ENCODE peak calls at places on chromosome 19, in eight cellular contexts. N, L, R, M, E, U, C and S are unnamed samples.

GRCh38 chr19:29805026-29805925 is 6.5 kb upstream of the CCNE1 start:
- DNase-seq in R (peak; percentile 41), N (no peak), L (peak; percentile 18), C (peak; percentile 38), E (no peak), U (peak; percentile 32), M (peak; percentile 35), S (peak; percentile 49)

GRCh38 chr19:3606174-3606689 is 443 bp downstream of the TBXA2R start:
- DNase-seq in C (no peak), E (no peak), N (no peak), M (peak; percentile 88), L (peak; percentile 59), R (no peak), U (no peak), S (no peak)

GRCh38 chr19:7888145-7888825 is at the start of gene LRRC8E:
- DNase-seq in N (peak; percentile 76), C (no peak), U (peak; percentile 43), L (peak; percentile 79), R (peak; percentile 54), M (peak; percentile 89), E (no peak), S (peak; percentile 60)

GRCh38 chr19:30464162-30464561 is 92.0 kb downstream of the ZNF536 start:
- DNase-seq in E (no peak), U (no peak), C (no peak), N (no peak), M (no peak), R (no peak), L (no peak), S (no peak)

GRCh38 chr19:33214621-33215020 is 11.0 kb downstream of the SLC7A10 start:
- DNase-seq in N (peak; percentile 63), M (no peak), C (peak; percentile 26), E (no peak), R (peak; percentile 15), L (no peak), U (peak; percentile 13), S (peak; percentile 23)

GRCh38 chr19:35644206-35644986 is 2.9 kb downstream of the ETV2 start:
- DNase-seq in L (peak; percentile 98), C (peak; percentile 94), M (peak; percentile 98), E (peak; percentile 91), N (peak; percentile 97), R (peak; percentile 88), U (peak; percentile 86), S (peak; percentile 90)

GRCh38 chr19:17873661-17874422 is 2.1 kb downstream of the SLC5A5 start:
- DNase-seq in E (no peak), N (peak; percentile 30), L (peak; percentile 63), U (no peak), R (no peak), M (no peak), C (no peak), S (no peak)

GRCh38 chr19:51448011-51448744 is 10.1 kb downstream of the SIGLEC8 start:
- DNase-seq in M (peak; percentile 44), N (no peak), C (no peak), U (no peak), R (no peak), E (no peak), L (no peak), S (no peak)

GRCh38 chr19:18068395-18068794 is 18.3 kb downstream of the IL12RB1 start:
- DNase-seq in N (no peak), L (no peak), U (no peak), M (no peak), E (no peak), C (no peak), R (no peak), S (no peak)

GRCh38 chr19:10692673-10693264 is 8.5 kb upstream of the QTRT1 start:
- DNase-seq in C (no peak), E (no peak), L (no peak), R (no peak), N (no peak), U (no peak), M (no peak), S (no peak)

GRCh38 chr19:39474139-39474620 is 6.5 kb upstream of the TIMM50 start:
- DNase-seq in N (peak; percentile 53), U (peak; percentile 28), R (peak; percentile 19), E (no peak), C (peak; percentile 82), M (no peak), L (peak; percentile 72), S (peak; percentile 31)

GRCh38 chr19:38375748-38376147 is 1.4 kb downstream of the PSMD8 start:
- DNase-seq in R (peak; percentile 57), E (no peak), C (peak; percentile 88), N (no peak), L (no peak), M (peak; percentile 70), U (peak; percentile 41), S (peak; percentile 48)

GRCh38 chr19:38848299-38849146 is 1.3 kb downstream of the HNRNPL start:
- DNase-seq in E (no peak), L (no peak), M (peak; percentile 55), R (no peak), C (no peak), U (no peak), N (no peak), S (no peak)

GRCh38 chr19:16637535-16637934 is 9.5 kb upstream of the MED26 start:
- DNase-seq in C (no peak), E (no peak), L (no peak), M (no peak), R (no peak), U (no peak), N (no peak), S (peak; percentile 31)

GRCh38 chr19:41334793-41335192 is 18.9 kb downstream of the TGFB1 start:
- DNase-seq in N (no peak), U (no peak), C (no peak), E (no peak), R (no peak), L (no peak), M (no peak), S (no peak)

DNA sequence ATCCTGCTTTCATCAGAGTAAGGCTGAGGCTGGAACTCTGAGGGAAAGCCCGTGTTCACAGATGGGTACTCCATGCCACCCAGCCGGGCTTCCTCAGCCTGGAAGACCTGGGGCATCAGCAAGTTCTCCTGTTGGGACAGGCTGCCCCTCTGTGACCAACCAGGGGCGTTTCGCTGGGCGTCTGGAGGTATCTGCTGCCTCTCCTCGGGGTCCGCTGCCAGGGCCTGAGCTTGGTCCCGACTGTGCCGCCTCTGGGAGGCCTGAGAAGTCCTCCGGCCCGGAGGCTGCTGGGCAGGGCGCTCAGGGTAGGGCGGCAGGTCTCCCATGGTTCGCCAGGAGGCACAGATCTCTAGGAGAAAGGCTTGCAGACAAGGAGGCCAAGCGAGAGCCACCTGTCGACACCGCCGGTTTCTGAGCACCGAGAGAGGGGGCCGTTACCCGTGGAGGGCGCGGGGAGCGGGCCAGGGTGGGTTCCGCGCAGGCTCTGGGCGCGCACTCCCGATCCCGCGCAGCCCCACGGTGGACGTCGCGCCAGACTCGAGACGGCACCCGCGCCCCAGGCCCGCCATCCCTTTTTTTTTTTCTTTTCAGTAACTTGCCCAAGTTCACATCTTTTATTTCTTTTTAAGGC is at the start of gene RSPH6A:
- DNase-seq in M (no peak), U (no peak), L (peak; percentile 41), E (no peak), R (no peak), C (no peak), N (no peak), S (no peak)
- H3K4me3 ChIP-seq in M (no peak within 1 kb of the TSS), U (no peak within 1 kb of the TSS), L (peak within 1 kb of the TSS; percentile 40), E (peak within 1 kb of the TSS; percentile 63), R (no peak within 1 kb of the TSS), C (peak within 1 kb of the TSS; percentile 49), N (peak within 1 kb of the TSS; percentile 54), S (no peak within 1 kb of the TSS)

DNA sequence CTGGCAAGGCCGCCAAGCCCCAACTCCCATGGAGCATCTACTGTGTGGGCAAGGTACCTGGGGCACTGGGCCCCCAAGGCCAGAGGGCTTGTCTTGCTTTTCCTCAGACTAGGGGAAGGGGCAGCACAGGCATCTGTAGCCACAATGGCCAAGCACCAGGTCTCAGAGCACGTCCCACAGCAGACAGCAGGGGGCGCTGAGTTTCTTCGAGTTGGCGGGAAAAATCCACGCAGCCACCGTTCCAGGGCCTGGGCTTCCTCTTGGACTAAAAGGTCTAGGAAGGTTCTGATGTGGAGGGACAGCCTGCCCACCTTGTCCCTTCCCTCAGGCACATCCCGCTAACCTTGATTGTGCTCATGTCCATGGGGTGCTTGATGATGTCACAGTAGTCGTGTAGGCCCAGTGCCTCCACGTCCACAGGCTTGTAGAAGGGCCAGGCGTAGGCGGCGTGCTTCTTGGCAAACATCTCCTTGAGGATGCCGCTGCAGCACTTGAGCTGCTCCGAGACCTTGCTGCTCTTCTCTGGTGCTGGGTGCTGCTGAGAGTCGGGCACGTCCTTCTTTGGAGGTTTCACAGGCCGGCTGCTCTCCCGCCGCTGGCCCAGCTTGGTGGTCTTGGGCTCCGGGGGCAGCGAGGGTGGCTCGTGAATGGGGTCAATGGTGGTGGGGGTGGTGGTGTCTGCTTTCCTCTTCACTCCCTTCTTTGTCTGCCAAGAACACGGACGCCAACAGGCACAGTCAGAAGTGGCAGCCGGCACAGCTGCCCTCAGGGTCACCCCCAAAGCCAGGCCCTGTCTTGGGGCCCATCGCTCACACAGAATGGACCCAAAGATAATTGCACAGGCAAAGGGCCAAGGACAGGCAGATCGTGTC is 32.0 kb upstream of the EPHX3 start:
- DNase-seq in N (peak; percentile 78), U (peak; percentile 78), C (peak; percentile 88), L (peak; percentile 80), R (peak; percentile 59), M (peak; percentile 91), E (no peak), S (peak; percentile 74)
- TF ChIP-seq CTCF in N (peak; percentile 84), U (peak; percentile 81), C (peak; percentile 67), L (peak; percentile 77), R (peak; percentile 79), M (peak; percentile 77), E (peak; percentile 78), S (peak; percentile 78)

GRCh38 chr19:437027-437426 is 23.8 kb downstream of the SHC2 start:
- DNase-seq in L (no peak), E (no peak), U (no peak), N (no peak), M (no peak), R (no peak), C (no peak), S (no peak)

GRCh38 chr19:435056-435706 is 25.7 kb downstream of the SHC2 start:
- DNase-seq in L (no peak), U (no peak), C (peak; percentile 74), E (no peak), R (no peak), M (peak; percentile 67), N (no peak), S (no peak)

GRCh38 chr19:438416-438958 is 22.3 kb downstream of the SHC2 start:
- DNase-seq in U (no peak), N (no peak), L (no peak), E (no peak), R (no peak), M (peak; percentile 62), C (no peak), S (no peak)

GRCh38 chr19:435707-436412 is 25.0 kb downstream of the SHC2 start:
- DNase-seq in N (no peak), R (no peak), M (no peak), L (no peak), E (no peak), C (no peak), U (no peak), S (no peak)

GRCh38 chr19:436413-436950 is 24.4 kb downstream of the SHC2 start:
- DNase-seq in U (no peak), E (no peak), C (no peak), N (no peak), M (no peak), L (no peak), R (no peak), S (no peak)
- H3K4me3 ChIP-seq in U (no peak overlapping the region), E (no peak overlapping the region), C (no peak overlapping the region), N (no peak overlapping the region), M (no peak overlapping the region), L (no peak overlapping the region), R (no peak overlapping the region), S (no peak overlapping the region)

GRCh38 chr19:55173717-55174409 is 6.2 kb downstream of the SYT5 start:
- DNase-seq in N (peak; percentile 83), R (peak; percentile 73), U (peak; percentile 80), L (no peak), E (no peak), C (no peak), M (no peak), S (peak; percentile 81)
- TF ChIP-seq CTCF in N (no peak), R (peak; percentile 20), U (peak; percentile 29), L (no peak), E (no peak), C (no peak), M (no peak), S (no peak)